ENCODE peak calls at places on chromosomes 4 and X, in four cellular contexts. X is NCI-H1105; L is stimulated activated CD8-positive, alpha-beta memory T cell treated with anti-CD3 and anti-CD28 coated beads, Interleukin-4, amount 100 ng/mL, for 1 hour; P is T-cell. S is an unnamed sample.

GRCh38 chrX:38008658-38009057 is 2.3 kb downstream of the SYTL5 start:
- DNase-seq in X (no peak), L (no peak), P (no peak), S (no peak)

GRCh38 chr4:21641696-21642095 is 306.9 kb downstream of the KCNIP4 start:
- DNase-seq in X (no peak), L (no peak), P (no peak), S (no peak)

GRCh38 chr4:174467107-174467506 is 55.2 kb downstream of the HPGD start:
- DNase-seq in X (no peak), L (no peak), P (no peak), S (no peak)

GRCh38 chr4:186726440-186727148 is 2.9 kb upstream of the FAT1 start:
- DNase-seq in X (peak), L (no peak), P (no peak), S (no peak)

GRCh38 chr4:97670703-97671269 is 472.5 kb downstream of the STPG2 start:
- DNase-seq in X (no peak), L (no peak), P (no peak), S (no peak)

GRCh38 chr4:13322681-13323101 is 161.4 kb downstream of the RAB28 start:
- DNase-seq in X (no peak), L (no peak), P (no peak), S (no peak)

GRCh38 chr4:103204114-103204513 is 6.0 kb upstream of the CENPE start:
- DNase-seq in X (no peak), L (no peak), P (no peak), S (no peak)

GRCh38 chrX:106035064-106035463 is 3.5 kb downstream of the SERPINA7 start:
- DNase-seq in X (no peak), L (no peak), P (no peak), S (no peak)

GRCh38 chr4:31020363-31020762 is 300.2 kb downstream of the PCDH7 start:
- DNase-seq in X (no peak), L (no peak), P (no peak), S (no peak)

GRCh38 chr4:8182858-8183725 is 16.0 kb upstream of the SH3TC1 start:
- DNase-seq in X (no peak), L (no peak), P (no peak), S (no peak)

GRCh38 chr4:129113919-129114318 is 18.0 kb downstream of the C4orf33 start:
- DNase-seq in X (no peak), L (no peak), P (no peak), S (no peak)

GRCh38 chr4:40056722-40057539 is at the start of gene N4BP2:
- DNase-seq in X (peak), L (peak), P (peak), S (peak)

GRCh38 chr4:23036503-23036902 is 343.8 kb downstream of the GBA3 start:
- DNase-seq in X (no peak), L (no peak), P (no peak), S (no peak)

GRCh38 chr4:126396121-126396520 is 1081.4 kb downstream of the FAT4 start:
- DNase-seq in X (no peak), L (no peak), P (no peak), S (no peak)

GRCh38 chrX:109926743-109927662 is 75.9 kb upstream of the TMEM164 start:
- DNase-seq in X (no peak), L (no peak), P (no peak), S (no peak)

S was measured in KG1.